ENCODE peak calls at places on chromosomes 7 and 10, in five cellular contexts. One of them, this sample, is unnamed.

GRCh38 chr7:84492565-84493034 is 298.0 kb upstream of the SEMA3A start:
- DNase-seq in stimulated activated naive CD4-positive, alpha-beta T cell: no peak
- DNase-seq in SJSA1: no peak
- DNase-seq in activated naive CD8-positive, alpha-beta T cell treated with anti-CD3 and anti-CD28 coated beads for 36 hours: no peak
- DNase-seq in GM03348: peak
- DNase-seq in this sample: no peak

GRCh38 chr7:95471076-95471475 is 14.7 kb upstream of the ASB4 start:
- DNase-seq in SJSA1: no peak
- DNase-seq in activated naive CD8-positive, alpha-beta T cell treated with anti-CD3 and anti-CD28 coated beads for 36 hours: no peak
- DNase-seq in stimulated activated naive CD4-positive, alpha-beta T cell: no peak
- DNase-seq in GM03348: no peak
- DNase-seq in this sample: no peak

GRCh38 chr7:142612264-142612881 is 136.9 kb upstream of the PRSS1 start:
- DNase-seq in SJSA1: no peak
- DNase-seq in GM03348: no peak
- DNase-seq in activated naive CD8-positive, alpha-beta T cell treated with anti-CD3 and anti-CD28 coated beads for 36 hours: no peak
- DNase-seq in stimulated activated naive CD4-positive, alpha-beta T cell: no peak
- DNase-seq in this sample: peak

GRCh38 chr7:99116151-99116550 is 27.8 kb downstream of the SMURF1 start:
- DNase-seq in GM03348: no peak
- DNase-seq in activated naive CD8-positive, alpha-beta T cell treated with anti-CD3 and anti-CD28 coated beads for 36 hours: no peak
- DNase-seq in stimulated activated naive CD4-positive, alpha-beta T cell: no peak
- DNase-seq in SJSA1: no peak
- DNase-seq in this sample: no peak

GRCh38 chr7:91165846-91166230 is 98.4 kb upstream of the FZD1 start:
- DNase-seq in activated naive CD8-positive, alpha-beta T cell treated with anti-CD3 and anti-CD28 coated beads for 36 hours: no peak
- DNase-seq in GM03348: peak
- DNase-seq in stimulated activated naive CD4-positive, alpha-beta T cell: no peak
- DNase-seq in SJSA1: no peak
- DNase-seq in this sample: peak

GRCh38 chr10:110547139-110547761 is 20.2 kb upstream of the SMC3 start:
- DNase-seq in activated naive CD8-positive, alpha-beta T cell treated with anti-CD3 and anti-CD28 coated beads for 36 hours: no peak
- DNase-seq in GM03348: peak
- DNase-seq in stimulated activated naive CD4-positive, alpha-beta T cell: no peak
- DNase-seq in SJSA1: peak
- DNase-seq in this sample: peak

GRCh38 chr7:130560972-130561371 is 69.1 kb downstream of the MEST start:
- DNase-seq in stimulated activated naive CD4-positive, alpha-beta T cell: no peak
- DNase-seq in GM03348: peak
- DNase-seq in SJSA1: peak
- DNase-seq in activated naive CD8-positive, alpha-beta T cell treated with anti-CD3 and anti-CD28 coated beads for 36 hours: no peak
- DNase-seq in this sample: peak

GRCh38 chr7:96316949-96317348 is 4.9 kb downstream of the SLC25A13 start:
- DNase-seq in GM03348: no peak
- DNase-seq in activated naive CD8-positive, alpha-beta T cell treated with anti-CD3 and anti-CD28 coated beads for 36 hours: no peak
- DNase-seq in stimulated activated naive CD4-positive, alpha-beta T cell: no peak
- DNase-seq in SJSA1: no peak
- DNase-seq in this sample: no peak

GRCh38 chr10:35574924-35575352 is 30.2 kb upstream of the GJD4 start:
- DNase-seq in GM03348: peak
- DNase-seq in stimulated activated naive CD4-positive, alpha-beta T cell: no peak
- DNase-seq in SJSA1: peak
- DNase-seq in activated naive CD8-positive, alpha-beta T cell treated with anti-CD3 and anti-CD28 coated beads for 36 hours: no peak
- DNase-seq in this sample: no peak

GRCh38 chr7:67857698-67858097 is 861.1 kb downstream of the TYW1 start:
- DNase-seq in GM03348: no peak
- DNase-seq in SJSA1: no peak
- DNase-seq in activated naive CD8-positive, alpha-beta T cell treated with anti-CD3 and anti-CD28 coated beads for 36 hours: no peak
- DNase-seq in stimulated activated naive CD4-positive, alpha-beta T cell: no peak
- DNase-seq in this sample: no peak

GRCh38 chr10:43192824-43193223 is 54.6 kb downstream of the CSGALNACT2 start:
- DNase-seq in activated naive CD8-positive, alpha-beta T cell treated with anti-CD3 and anti-CD28 coated beads for 36 hours: no peak
- DNase-seq in SJSA1: no peak
- DNase-seq in stimulated activated naive CD4-positive, alpha-beta T cell: no peak
- DNase-seq in GM03348: peak
- DNase-seq in this sample: no peak

GRCh38 chr10:646118-646524 is 43.3 kb downstream of the DIP2C start:
- DNase-seq in GM03348: no peak
- DNase-seq in activated naive CD8-positive, alpha-beta T cell treated with anti-CD3 and anti-CD28 coated beads for 36 hours: no peak
- DNase-seq in stimulated activated naive CD4-positive, alpha-beta T cell: no peak
- DNase-seq in SJSA1: no peak
- DNase-seq in this sample: no peak

This sample was measured in ACHN.